ENCODE peak calls at places on chromosomes 2 and 18, in nine cellular contexts. Q is Peyer's patch, E is SK-N-SH, W is BJ, G is PC-9, Y is heart right ventricle, F is neural progenitor cell, B is transverse colon, L is breast epithelium. P is an unnamed sample. For H3K36me3, the result is how much of the 10 kb centered on the place peaks cover.

GRCh38 chr2:237390235-237390634 is 23.7 kb downstream of the COL6A3 start:
- DNase-seq in L (no peak), E (peak), F (no peak), G (no peak), B (no peak), W (no peak), Y (no peak), Q (no peak), P (no peak)

GRCh38 chr2:101704046-101704466 is 6.5 kb downstream of the MAP4K4 start:
- DNase-seq in F (no peak), L (no peak), Q (no peak), W (peak), G (no peak), B (no peak), E (no peak), Y (no peak), P (peak)

GRCh38 chr2:38671303-38671702 is 5.4 kb downstream of the GALM start:
- DNase-seq in Q (no peak), W (no peak), G (no peak), B (no peak), F (no peak), Y (no peak), L (no peak), E (no peak), P (no peak)

GRCh38 chr2:62197609-62198236 is 1.8 kb downstream of the B3GNT2 start:
- DNase-seq in E (peak), G (peak), W (no peak), Y (peak), L (peak), B (peak), Q (peak), F (peak), P (peak)

GRCh38 chr2:1678609-1679008 is 65.7 kb downstream of the PXDN start:
- DNase-seq in B (no peak), F (no peak), L (no peak), W (no peak), Y (no peak), Q (no peak), E (no peak), G (no peak), P (no peak)

GRCh38 chr2:54903736-54904554 is 146.3 kb downstream of the RTN4 start:
- DNase-seq in L (no peak), G (peak), B (peak), F (no peak), Y (no peak), E (no peak), Q (peak), W (peak), P (no peak)

GRCh38 chr2:4139711-4140110 is 436.3 kb downstream of the DCDC2C start:
- DNase-seq in Y (no peak), E (no peak), W (no peak), F (no peak), G (no peak), B (no peak), Q (no peak), L (no peak), P (no peak)

GRCh38 chr2:164023896-164024295 is 288.1 kb upstream of the FIGN start:
- DNase-seq in Q (no peak), E (no peak), L (no peak), W (no peak), B (no peak), G (no peak), F (no peak), Y (peak), P (no peak)

GRCh38 chr2:18991177-18992168 is 366.9 kb downstream of the OSR1 start:
- DNase-seq in W (peak), B (peak), Q (peak), F (no peak), L (peak), G (peak), E (no peak), Y (peak), P (no peak)

GRCh38 chr18:35949903-35950627 is 22.4 kb upstream of the RMP24 start:
- DNase-seq in Q (peak), W (peak), F (peak), G (peak), L (peak), E (peak), B (peak), Y (peak), P (peak)

GRCh38 chr2:158691619-158692018 is 103.5 kb upstream of the DAPL1 start:
- DNase-seq in F (no peak), B (no peak), G (no peak), Q (no peak), E (no peak), Y (no peak), L (no peak), W (no peak), P (no peak)

GRCh38 chr2:239920616-239921365 is 104.4 kb downstream of the NDUFA10 start:
- DNase-seq in L (no peak), B (no peak), W (no peak), G (no peak), Q (peak), F (no peak), Y (no peak), E (no peak), P (no peak)

GRCh38 chr2:236743623-236744280 is 174.1 kb downstream of the ACKR3 start:
- DNase-seq in Q (no peak), L (no peak), W (peak), Y (no peak), F (no peak), E (no peak), G (no peak), B (no peak), P (no peak)

GRCh38 chr18:25365242-25365641 is 13.3 kb upstream of the ZNF521 start:
- DNase-seq in B (no peak), E (no peak), L (no peak), F (no peak), G (no peak), Q (no peak), Y (no peak), W (no peak), P (no peak)

GRCh38 chr2:213285404-213285803 is 1.1 kb downstream of the SPAG16 start:
- DNase-seq in E (no peak), F (no peak), G (no peak), W (no peak), Y (no peak), L (no peak), B (no peak), Q (no peak), P (no peak)

GRCh38 chr18:67515987-67516431 is 511 bp downstream of the DSEL start:
- DNase-seq in W (peak), B (peak), Q (peak), G (peak), L (peak), E (peak), Y (peak), F (peak), P (peak)

GRCh38 chr2:96642564-96643350 is at the start of gene FER1L5:
- DNase-seq in Q (no peak), G (no peak), F (peak), L (no peak), E (peak), B (no peak), W (no peak), Y (peak), P (no peak)

GRCh38 chr2:237998530-237998929 is 31.7 kb downstream of the UBE2F start:
- DNase-seq in Q (no peak), W (no peak), F (no peak), L (no peak), Y (no peak), B (no peak), E (no peak), G (no peak), P (no peak)

GRCh38 chr2:218074031-218074430 is 5.0 kb downstream of the RUFY4 start:
- DNase-seq in F (peak), G (peak), B (peak), L (no peak), E (no peak), Y (no peak), Q (no peak), W (no peak), P (peak)

GRCh38 chr2:190468814-190469569 is 60.8 kb downstream of the MFSD6 start:
- DNase-seq in Q (no peak), L (peak), W (peak), G (peak), F (no peak), Y (peak), B (peak), E (peak), P (no peak)

GRCh38 chr2:10721344-10722251 is at the start of gene ATP6V1C2:
- DNase-seq in W (no peak), Q (peak), B (peak), F (peak), L (no peak), Y (no peak), G (peak), E (peak), P (peak)

GRCh38 chr2:237563816-237564215 is 2.6 kb upstream of the PRLH start:
- DNase-seq in B (no peak), Q (peak), L (no peak), G (peak), Y (no peak), F (peak), E (no peak), W (no peak), P (no peak)

GRCh38 chr2:9228088-9228751 is 21.6 kb downstream of the ASAP2 start:
- DNase-seq in W (no peak), E (no peak), L (no peak), B (no peak), Y (no peak), Q (no peak), F (no peak), G (no peak), P (no peak)

GRCh38 chr2:235162544-235163197 is 210.9 kb downstream of the SH3BP4 start:
- DNase-seq in G (peak), W (no peak), Y (no peak), L (no peak), Q (no peak), E (no peak), F (no peak), B (no peak), P (no peak)

GRCh38 chr2:194870974-194871535 is 786.0 kb upstream of the SLC39A10 start:
- DNase-seq in Y (no peak), F (no peak), E (no peak), Q (no peak), W (no peak), G (no peak), L (no peak), B (no peak), P (no peak)

GRCh38 chr2:131036696-131037397 is 56.4 kb downstream of the FAM168B start:
- DNase-seq in B (no peak), G (no peak), L (peak), Y (no peak), W (no peak), E (no peak), Q (no peak), F (no peak), P (no peak)

GRCh38 chr2:119387381-119388129 is 20.8 kb downstream of the DBI start:
- DNase-seq in L (peak), E (peak), Q (no peak), F (no peak), Y (peak), W (no peak), B (peak), G (peak), P (no peak)

GRCh38 chr2:181971032-181971431 is 14.6 kb upstream of the PPP1R1C start:
- DNase-seq in B (no peak), W (no peak), L (no peak), E (no peak), F (no peak), Q (no peak), Y (no peak), G (no peak), P (no peak)

GRCh38 chr2:181970160-181970794 is 15.4 kb upstream of the PPP1R1C start:
- DNase-seq in Y (no peak), G (no peak), W (no peak), E (no peak), B (no peak), F (peak), L (no peak), Q (no peak), P (no peak)

GRCh38 chr2:181977661-181978350 is 7.8 kb upstream of the PPP1R1C start:
- DNase-seq in W (peak), G (peak), Y (no peak), Q (no peak), L (no peak), E (no peak), F (no peak), B (no peak), P (no peak)

GRCh38 chr2:181972431-181973190 is 13.0 kb upstream of the PPP1R1C start:
- DNase-seq in Y (no peak), G (no peak), F (no peak), B (no peak), W (no peak), E (no peak), L (no peak), Q (no peak), P (no peak)

GRCh38 chr2:181973379-181973778 is 12.3 kb upstream of the PPP1R1C start:
- DNase-seq in E (no peak), Y (no peak), G (no peak), Q (no peak), B (no peak), F (no peak), W (no peak), L (no peak), P (no peak)
- TF ChIP-seq CTCF in E (no peak), Y (no peak), G (no peak), Q (no peak), B (no peak), F (no peak), W (no peak), L (no peak), P (no peak)

GRCh38 chr2:45602624-45603023 is 8.4 kb downstream of the SRBD1 start:
- DNase-seq in W (no peak), Q (no peak), B (no peak), E (no peak), G (no peak), Y (no peak), F (no peak), L (no peak), P (no peak)
- H3K36me3 ChIP-seq in W (under half), Q (under half), B (under half), E (half or more), G (under half), Y (under half), F (under half), L (under half), P (under half)

GRCh38 chr2:28397043-28397381 is 4.4 kb downstream of the FOSL2 start:
- DNase-seq in Y (no peak), B (no peak), G (no peak), W (no peak), L (no peak), Q (no peak), E (no peak), F (no peak), P (no peak)
- H3K4me3 ChIP-seq in Y (peak), B (no peak), G (peak), W (peak), L (peak), Q (no peak), E (peak), F (no peak), P (no peak)

GRCh38 chr2:142796161-142796560 is 81.3 kb upstream of the KYNU start:
- DNase-seq in G (no peak), L (no peak), E (no peak), Y (no peak), F (no peak), W (no peak), Q (no peak), B (no peak), P (peak)
- TF ChIP-seq CTCF in G (no peak), L (no peak), E (no peak), Y (no peak), F (no peak), W (no peak), Q (no peak), B (no peak), P (peak)

P was measured in Caco-2.